ENCODE peak calls at places on chromosome 1, in seven cellular contexts. Z, Q, U, F, G, Y and C are unnamed samples.

GRCh38 chr1:198462365-198463025 is 78.0 kb downstream of the ATP6V1G3 start:
- DNase-seq in Y (peak; percentile 83), U (peak; percentile 77), Q (no peak), Z (peak; percentile 71), G (peak; percentile 55), F (peak; percentile 78), C (peak; percentile 53)

GRCh38 chr1:116483481-116484309 is 87.1 kb downstream of the CD58 start:
- DNase-seq in Z (no peak), F (no peak), G (peak; percentile 5), U (no peak), Y (peak; percentile 30), Q (no peak), C (no peak)

GRCh38 chr1:208641881-208642280 is 397.7 kb upstream of the PLXNA2 start:
- DNase-seq in Z (no peak), Y (no peak), G (no peak), Q (no peak), F (no peak), U (no peak), C (no peak)

GRCh38 chr1:32861904-32862698 is 8.6 kb downstream of the FNDC5 start:
- DNase-seq in Y (peak; percentile 66), Z (peak; percentile 20), F (no peak), U (no peak), Q (no peak), G (peak; percentile 19), C (no peak)

GRCh38 chr1:223319913-223320600 is 43.9 kb downstream of the SUSD4 start:
- DNase-seq in Z (no peak), Q (peak; percentile 40), G (no peak), F (no peak), U (no peak), Y (no peak), C (no peak)

GRCh38 chr1:74964508-74964907 is 169.7 kb upstream of the LHX8 start:
- DNase-seq in F (peak; percentile 1), Y (peak; percentile 2), Q (no peak), Z (peak; percentile 6), G (no peak), U (no peak), C (no peak)

GRCh38 chr1:212930986-212931678 is 19.2 kb upstream of the VASH2 start:
- DNase-seq in Y (no peak), Q (no peak), F (no peak), Z (no peak), G (no peak), U (no peak), C (no peak)

GRCh38 chr1:219446288-219446687 is 166.6 kb downstream of the ZC3H11B start:
- DNase-seq in F (no peak), G (no peak), U (no peak), Z (no peak), Q (peak; percentile 27), Y (no peak), C (no peak)

GRCh38 chr1:78114034-78114956 is 68.5 kb downstream of the GIPC2 start:
- DNase-seq in U (peak; percentile 77), Z (peak; percentile 69), Y (peak; percentile 88), Q (peak; percentile 89), F (peak; percentile 73), G (peak; percentile 81), C (peak; percentile 88)

GRCh38 chr1:198657550-198658064 is 18.8 kb downstream of the PTPRC start:
- DNase-seq in U (peak; percentile 75), F (peak; percentile 90), Q (no peak), G (peak; percentile 98), Z (peak; percentile 99), Y (peak; percentile 94), C (peak; percentile 94)

GRCh38 chr1:53477626-53478025 is 18.4 kb downstream of the DMRTB1 start:
- DNase-seq in U (no peak), Y (no peak), G (no peak), Q (no peak), Z (no peak), F (no peak), C (no peak)

GRCh38 chr1:12480748-12481362 is 137.2 kb downstream of the DHRS3 start:
- DNase-seq in F (peak; percentile 93), Y (peak; percentile 92), Z (peak; percentile 97), U (peak; percentile 86), G (peak; percentile 96), Q (no peak), C (peak; percentile 92)

GRCh38 chr1:179549368-179549700 is 26.4 kb downstream of the NPHS2 start:
- DNase-seq in U (no peak), Z (no peak), F (no peak), Q (no peak), Y (no peak), G (no peak), C (no peak)

GRCh38 chr1:170231669-170232068 is 85.9 kb downstream of the NTMT2 start:
- DNase-seq in Q (no peak), U (no peak), Z (no peak), F (no peak), Y (no peak), G (no peak), C (no peak)

GRCh38 chr1:10031461-10031860 is 1.3 kb upstream of the UBE4B start:
- DNase-seq in F (no peak), G (peak; percentile 75), Y (peak; percentile 34), U (peak; percentile 45), Q (no peak), Z (peak; percentile 85), C (no peak)

GRCh38 chr1:234573711-234574299 is 36.2 kb downstream of the IRF2BP2 start:
- DNase-seq in F (peak; percentile 21), G (no peak), Y (peak; percentile 31), Z (no peak), U (no peak), Q (no peak), C (peak; percentile 35)

GRCh38 chr1:246907472-246907871 is 24.3 kb downstream of the AHCTF1 start:
- DNase-seq in U (no peak), G (peak; percentile 72), Y (peak; percentile 37), Q (peak; percentile 66), Z (peak; percentile 66), F (peak; percentile 5), C (peak; percentile 71)

GRCh38 chr1:202133989-202134388 is 10.5 kb downstream of the ARL8A start:
- DNase-seq in F (no peak), G (no peak), Q (no peak), Y (no peak), U (no peak), Z (no peak), C (no peak)

GRCh38 chr1:214233856-214234634 is 46.9 kb upstream of the SMYD2 start:
- DNase-seq in F (no peak), G (no peak), U (no peak), Z (no peak), Q (no peak), Y (no peak), C (no peak)

DNA sequence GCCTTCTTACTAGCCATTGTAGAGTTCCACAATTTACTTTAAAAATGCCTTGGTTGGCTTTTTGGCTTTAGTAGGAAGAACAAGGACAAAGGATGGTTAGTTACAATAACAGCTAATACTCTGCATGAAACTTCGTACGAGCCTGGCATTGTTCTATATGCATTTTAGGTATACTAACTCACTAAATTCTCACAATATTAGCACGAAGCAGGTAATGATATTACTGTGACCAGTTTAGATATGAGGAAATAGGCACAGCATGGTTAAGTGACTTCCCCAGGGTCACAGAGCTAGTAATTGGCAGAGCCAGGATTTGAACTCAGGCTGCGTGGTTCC is 50.5 kb upstream of the CYP2J2 start:
- DNase-seq in G (no peak), Y (no peak), F (no peak), Z (no peak), Q (no peak), U (no peak), C (no peak)
- TF ChIP-seq CTCF in G (no peak), Y (no peak), F (no peak), Z (no peak), Q (no peak), U (peak; percentile 41), C (no peak)

DNA sequence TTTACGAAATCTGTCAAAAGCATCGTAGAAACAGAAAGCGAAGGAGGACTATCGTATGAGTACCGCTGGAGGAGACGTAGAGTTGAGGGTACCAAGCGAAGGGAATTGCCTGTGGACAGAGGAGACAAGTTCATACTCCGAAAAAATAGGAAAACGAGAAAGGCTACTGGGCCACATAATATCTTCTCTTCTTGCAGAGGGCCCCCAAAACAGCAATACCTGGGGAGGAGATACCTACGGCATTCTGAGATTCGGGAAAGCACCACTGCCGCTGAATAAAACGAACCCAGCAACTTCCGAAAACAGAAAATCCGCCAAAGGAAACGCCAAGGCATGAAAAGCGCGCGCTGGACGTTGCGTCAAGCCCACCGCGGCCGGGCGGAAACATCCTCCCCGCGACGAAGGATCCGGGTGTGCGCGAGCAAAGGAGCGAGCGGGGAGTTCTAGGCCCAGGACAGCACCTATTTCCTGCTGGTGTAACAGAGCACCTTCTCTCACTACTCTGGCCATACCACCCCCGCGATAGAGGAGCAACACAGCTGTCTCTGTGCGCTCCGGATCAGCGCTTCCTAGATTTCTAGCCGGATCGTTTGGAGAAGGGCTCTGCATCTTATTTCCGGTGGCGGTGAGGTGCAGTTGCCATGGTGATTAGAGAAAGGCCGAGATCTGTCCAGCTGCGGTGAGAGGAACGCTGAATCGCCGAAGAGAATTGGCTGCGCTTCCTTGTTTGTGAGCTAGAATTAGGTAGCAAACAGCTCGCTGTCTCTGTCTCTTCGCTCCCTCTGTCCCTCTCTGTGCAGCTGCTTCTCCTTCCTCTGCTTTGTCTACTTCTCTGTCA is at the start of the genes EFCAB7 and ITGB3BP:
- DNase-seq in Z (peak; percentile 96), Q (peak; percentile 98), Y (peak; percentile 95), F (peak; percentile 98), G (peak; percentile 96), U (peak; percentile 89), C (peak; percentile 96)
- TF ChIP-seq CTCF in Z (peak; percentile 2), Q (no peak), Y (no peak), F (no peak), G (no peak), U (no peak), C (no peak)

GRCh38 chr1:25615172-25615541 is 1.4 kb upstream of the MAN1C1 start:
- DNase-seq in Z (no peak), F (no peak), G (no peak), U (no peak), Q (no peak), Y (peak; percentile 20), C (no peak)

GRCh38 chr1:25617626-25618432 is 1.2 kb downstream of the MAN1C1 start:
- DNase-seq in Y (no peak), F (no peak), U (no peak), Q (peak; percentile 70), G (no peak), Z (no peak), C (no peak)

GRCh38 chr1:25615563-25616079 is 970 bp upstream of the MAN1C1 start:
- DNase-seq in G (no peak), F (no peak), Y (peak; percentile 28), U (no peak), Q (no peak), Z (no peak), C (no peak)

GRCh38 chr1:25616932-25617625 is 488 bp downstream of the MAN1C1 start:
- DNase-seq in F (peak; percentile 12), G (no peak), Z (no peak), U (no peak), Q (peak; percentile 48), Y (no peak), C (no peak)

GRCh38 chr1:25616080-25616931 is at the start of gene MAN1C1:
- DNase-seq in F (peak; percentile 73), Q (peak; percentile 98), Z (peak; percentile 71), Y (peak; percentile 91), G (peak; percentile 73), U (peak; percentile 91), C (peak; percentile 61)
- TF ChIP-seq CTCF in F (no peak), Q (peak; percentile 36), Z (peak; percentile 25), Y (peak; percentile 34), G (peak; percentile 35), U (peak; percentile 27), C (no peak)

DNA sequence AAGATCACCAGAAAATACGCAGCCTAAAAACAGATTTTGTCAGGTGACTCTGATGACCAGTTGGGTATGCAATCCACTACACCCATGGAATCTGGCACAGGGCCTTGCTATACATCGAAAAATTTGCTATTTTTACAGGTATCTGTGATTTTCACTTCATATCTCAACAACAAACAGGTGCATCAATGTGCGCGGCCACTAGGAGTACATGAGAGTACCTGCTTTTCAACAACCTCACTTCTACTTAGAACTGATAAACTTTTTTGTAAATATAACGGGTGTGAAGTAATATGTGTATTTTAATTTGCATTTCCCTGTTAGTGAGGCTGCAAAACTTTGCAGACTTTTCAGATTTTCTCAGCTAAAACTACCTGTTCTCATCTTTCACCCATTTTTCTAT is 80.8 kb downstream of the SLC45A1 start:
- DNase-seq in F (no peak), G (no peak), Q (no peak), U (no peak), Z (no peak), Y (no peak), C (no peak)
- TF ChIP-seq CTCF in F (no peak), G (no peak), Q (peak; percentile 55), U (no peak), Z (peak; percentile 8), Y (no peak), C (peak; percentile 17)